ENCODE peak calls at places on chromosomes 13 and 19, in seven cellular contexts. V is RWPE1; A is Calu3; Z is CD8-positive, alpha-beta T cell; R is fibroblast of mammary gland; E is WERI-Rb-1; U is HFFc6. G is an unnamed sample.

GRCh38 chr19:51439021-51439465 is 19.2 kb downstream of the SIGLEC8 start:
- DNase-seq in Z (no peak), E (peak), R (peak), A (peak), U (peak), V (peak), G (no peak)

GRCh38 chr13:35475131-35475959 is 1.1 kb downstream of the MAB21L1 start:
- DNase-seq in U (peak), R (peak), A (no peak), V (no peak), Z (no peak), E (peak), G (peak)

GRCh38 chr13:20019033-20019432 is 60.5 kb downstream of the ZMYM2 start:
- DNase-seq in A (no peak), E (no peak), R (no peak), Z (no peak), V (no peak), U (no peak), G (no peak)

GRCh38 chr13:36031490-36031889 is 99.7 kb downstream of the DCLK1 start:
- DNase-seq in U (no peak), V (no peak), A (no peak), E (no peak), Z (no peak), R (peak), G (no peak)

GRCh38 chr19:34502582-34503545 is 21.3 kb downstream of the WTIP start:
- DNase-seq in R (peak), U (no peak), V (no peak), E (no peak), A (no peak), Z (no peak), G (no peak)

GRCh38 chr13:31588923-31589322 is 150.4 kb upstream of the RXFP2 start:
- DNase-seq in E (peak), R (no peak), A (no peak), V (no peak), U (no peak), Z (no peak), G (no peak)

GRCh38 chr13:37747071-37747612 is 122.4 kb downstream of the TRPC4 start:
- DNase-seq in R (peak), Z (no peak), E (no peak), V (peak), U (peak), A (peak), G (no peak)

GRCh38 chr13:112248406-112248760 is 127.8 kb upstream of the SPACA7 start:
- DNase-seq in Z (no peak), A (no peak), E (no peak), V (no peak), R (no peak), U (no peak), G (no peak)

GRCh38 chr19:54310543-54310942 is 2.4 kb downstream of the LILRA5 start:
- DNase-seq in R (no peak), Z (no peak), V (no peak), A (no peak), U (no peak), E (no peak), G (no peak)

GRCh38 chr13:27170521-27171243 is 929 bp downstream of the USP12 start:
- DNase-seq in Z (peak), E (peak), R (no peak), V (peak), U (peak), A (no peak), G (peak)

GRCh38 chr19:40603071-40603718 is 2.0 kb downstream of the LTBP4 start:
- DNase-seq in V (no peak), U (peak), R (no peak), Z (no peak), E (peak), A (no peak), G (no peak)

GRCh38 chr19:38359242-38360021 is 14.9 kb upstream of the PSMD8 start:
- DNase-seq in E (no peak), V (no peak), Z (no peak), U (no peak), R (no peak), A (no peak), G (no peak)

GRCh38 chr19:16330811-16331690 is 6.4 kb downstream of the KLF2 start:
- DNase-seq in R (no peak), Z (peak), E (no peak), A (no peak), V (no peak), U (no peak), G (peak)

GRCh38 chr13:94329277-94329676 is 150.2 kb downstream of the DCT start:
- DNase-seq in R (peak), U (no peak), Z (no peak), E (no peak), A (no peak), V (no peak), G (no peak)

GRCh38 chr19:7528522-7529245 is 6.3 kb downstream of the MCOLN1 start:
- DNase-seq in A (no peak), E (no peak), Z (no peak), V (no peak), U (no peak), R (no peak), G (no peak)

GRCh38 chr19:16380314-16380695 is 55.7 kb downstream of the KLF2 start:
- DNase-seq in A (no peak), V (no peak), E (no peak), R (no peak), U (no peak), Z (no peak), G (no peak)

GRCh38 chr13:101838305-101838835 is 385.9 kb downstream of the ITGBL1 start:
- DNase-seq in V (no peak), R (peak), Z (no peak), A (no peak), U (peak), E (no peak), G (no peak)

GRCh38 chr13:46386996-46387851 is at the start of gene RUBCNL:
- DNase-seq in U (no peak), A (peak), R (peak), E (peak), V (peak), Z (no peak), G (no peak)

GRCh38 chr19:10961763-10962536 is 1.1 kb downstream of the SMARCA4 start:
- DNase-seq in U (no peak), E (no peak), Z (no peak), R (no peak), A (no peak), V (no peak), G (no peak)

GRCh38 chr19:16825312-16826168 is 3.7 kb upstream of the SIN3B start:
- DNase-seq in E (peak), R (peak), Z (no peak), A (peak), U (peak), V (no peak), G (no peak)

GRCh38 chr13:101217086-101217485 is 199.2 kb downstream of the NALCN start:
- DNase-seq in R (no peak), V (no peak), Z (no peak), A (no peak), U (no peak), E (no peak), G (no peak)

GRCh38 chr19:13996928-13997636 is 9.0 kb downstream of the RFX1 start:
- DNase-seq in A (no peak), R (no peak), Z (no peak), V (no peak), E (no peak), U (no peak), G (no peak)

GRCh38 chr13:40780822-40781401 is 8.5 kb upstream of the SLC25A15 start:
- DNase-seq in R (no peak), Z (no peak), E (no peak), A (no peak), U (no peak), V (no peak), G (no peak)

GRCh38 chr19:35828694-35829301 is 16.2 kb upstream of the PRODH2 start:
- DNase-seq in Z (peak), V (peak), R (peak), A (peak), U (peak), E (no peak), G (peak)

GRCh38 chr19:20247016-20247683 is 80.1 kb downstream of the ZNF486 start:
- DNase-seq in A (no peak), R (peak), Z (peak), E (peak), V (no peak), U (no peak), G (no peak)
- TF ChIP-seq CTCF in A (no peak), R (no peak), Z (peak), E (peak), V (peak), U (peak), G (no peak)

GRCh38 chr19:42412223-42412622 is 15.0 kb downstream of the LIPE start:
- DNase-seq in V (no peak), R (no peak), Z (no peak), E (peak), U (peak), A (peak), G (no peak)

GRCh38 chr19:42411581-42412178 is 15.5 kb downstream of the LIPE start:
- DNase-seq in U (no peak), E (no peak), R (no peak), A (no peak), V (no peak), Z (no peak), G (no peak)

GRCh38 chr19:42409477-42409876 is 17.7 kb downstream of the LIPE start:
- DNase-seq in E (no peak), U (no peak), Z (no peak), A (peak), V (no peak), R (no peak), G (no peak)

GRCh38 chr19:42410371-42410770 is 16.8 kb downstream of the LIPE start:
- DNase-seq in U (no peak), A (no peak), V (no peak), R (no peak), E (no peak), Z (no peak), G (no peak)

GRCh38 chr19:42412661-42413076 is 14.5 kb downstream of the LIPE start:
- DNase-seq in E (no peak), A (no peak), V (no peak), U (no peak), Z (no peak), R (no peak), G (no peak)
- TF ChIP-seq CTCF in E (no peak), A (no peak), V (no peak), U (no peak), Z (no peak), R (no peak), G (no peak)

GRCh38 chr19:47797996-47798903 is 6.1 kb downstream of the TPRX1 start:
- DNase-seq in Z (no peak), V (no peak), U (no peak), R (no peak), E (peak), A (no peak), G (no peak)

GRCh38 chr19:47796785-47797184 is 7.6 kb downstream of the TPRX1 start:
- DNase-seq in E (no peak), V (no peak), A (no peak), U (no peak), Z (no peak), R (no peak), G (no peak)

GRCh38 chr19:47790398-47790814 is 11.9 kb downstream of the SELENOW start:
- DNase-seq in R (peak), V (peak), A (peak), U (no peak), E (peak), Z (peak), G (peak)

GRCh38 chr19:47792616-47793015 is 11.7 kb downstream of the TPRX1 start:
- DNase-seq in V (no peak), Z (no peak), R (no peak), A (no peak), E (no peak), U (no peak), G (no peak)

DNA sequence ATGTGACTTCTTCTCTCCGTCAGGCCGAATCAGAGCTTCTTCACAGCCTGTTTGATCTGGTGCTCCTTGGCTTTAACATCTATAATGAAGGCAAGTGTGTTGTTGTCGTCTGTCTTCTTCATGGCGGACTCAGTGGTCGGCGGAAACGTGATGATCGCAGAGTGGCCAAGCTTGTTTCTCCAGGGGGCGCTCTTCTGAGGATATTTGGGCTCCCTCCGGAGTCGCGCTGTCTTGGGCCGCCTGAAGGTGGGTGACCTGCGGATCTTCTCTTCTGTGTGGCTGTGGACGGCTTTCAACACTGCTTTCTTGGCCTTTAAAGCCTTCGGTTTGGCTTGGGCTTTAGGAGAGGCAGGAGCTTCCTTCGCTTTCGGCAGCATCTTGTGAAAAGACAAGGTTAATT is 9.8 kb downstream of the TPRX1 start:
- DNase-seq in R (no peak), V (no peak), U (no peak), E (no peak), Z (no peak), A (no peak), G (no peak)
- TF ChIP-seq CTCF in R (no peak), V (no peak), U (peak), E (peak), Z (no peak), A (no peak), G (no peak)

GRCh38 chr13:28680541-28680940 is 21.6 kb downstream of the POMP start:
- DNase-seq in Z (no peak), E (no peak), U (no peak), R (no peak), A (no peak), V (no peak), G (no peak)

GRCh38 chr13:28685892-28686291 is 27.0 kb downstream of the POMP start:
- DNase-seq in Z (no peak), A (no peak), U (no peak), E (no peak), V (no peak), R (no peak), G (no peak)

GRCh38 chr13:28679628-28680027 is 20.7 kb downstream of the POMP start:
- DNase-seq in V (no peak), E (no peak), Z (no peak), U (no peak), R (peak), A (no peak), G (no peak)

GRCh38 chr13:28685114-28685513 is 26.2 kb downstream of the POMP start:
- DNase-seq in E (no peak), R (no peak), A (no peak), U (no peak), V (no peak), Z (no peak), G (no peak)

DNA sequence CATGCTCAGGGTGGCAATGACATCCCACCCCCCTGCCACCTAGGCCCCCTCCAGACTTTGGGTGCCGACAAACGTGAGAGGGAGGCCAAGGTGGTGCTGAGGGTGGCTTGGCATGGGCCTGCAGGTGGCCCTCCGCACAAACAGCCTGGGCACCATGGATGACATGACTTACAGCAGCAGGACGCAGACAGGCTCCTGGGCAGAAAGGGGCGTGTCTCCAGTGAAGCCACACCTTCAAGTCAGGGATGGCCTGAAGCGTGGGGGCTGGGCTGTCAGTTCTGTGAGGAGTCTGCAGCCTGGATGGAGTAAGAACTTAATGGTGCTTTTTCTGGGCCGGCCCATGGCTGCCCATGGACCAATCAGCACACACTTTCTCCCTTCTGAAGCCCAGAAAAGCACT is 25.3 kb downstream of the POMP start:
- DNase-seq in A (no peak), U (no peak), R (no peak), E (no peak), Z (no peak), V (no peak), G (no peak)
- TF ChIP-seq CTCF in A (no peak), U (no peak), R (no peak), E (no peak), Z (no peak), V (no peak), G (no peak)

GRCh38 chr13:106143392-106143791 is 392.1 kb downstream of the EFNB2 start:
- DNase-seq in Z (no peak), E (no peak), V (no peak), R (peak), A (no peak), U (no peak), G (no peak)

GRCh38 chr13:106139942-106140341 is 395.5 kb downstream of the EFNB2 start:
- DNase-seq in U (no peak), A (no peak), Z (no peak), E (no peak), R (no peak), V (no peak), G (no peak)

GRCh38 chr13:106140476-106140875 is 395.0 kb downstream of the EFNB2 start:
- DNase-seq in R (peak), E (no peak), Z (no peak), V (no peak), A (no peak), U (no peak), G (no peak)

GRCh38 chr13:106139407-106139806 is 396.1 kb downstream of the EFNB2 start:
- DNase-seq in V (peak), U (no peak), Z (no peak), R (peak), E (no peak), A (no peak), G (no peak)

DNA sequence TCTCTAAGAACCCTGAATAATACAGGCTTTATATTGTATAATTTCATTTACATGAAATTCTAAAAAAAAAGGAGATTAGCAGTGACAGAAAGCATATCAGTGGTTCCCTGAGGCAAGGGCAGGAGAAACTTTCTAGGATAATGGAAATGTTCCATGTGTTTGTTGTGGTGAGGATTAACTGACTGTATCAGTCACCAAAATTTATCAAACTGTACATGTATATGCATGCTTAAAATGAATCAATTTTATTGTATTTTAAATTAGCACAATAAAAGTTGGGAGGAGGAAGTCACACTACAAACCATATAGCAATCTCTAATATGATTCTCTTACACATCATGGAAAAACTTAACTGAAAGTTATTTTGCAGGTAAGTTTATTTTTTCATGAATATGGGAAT is 396.8 kb downstream of the EFNB2 start:
- DNase-seq in R (no peak), E (no peak), V (no peak), U (no peak), Z (no peak), A (no peak), G (no peak)
- TF ChIP-seq CTCF in R (no peak), E (no peak), V (no peak), U (no peak), Z (no peak), A (no peak), G (no peak)

DNA sequence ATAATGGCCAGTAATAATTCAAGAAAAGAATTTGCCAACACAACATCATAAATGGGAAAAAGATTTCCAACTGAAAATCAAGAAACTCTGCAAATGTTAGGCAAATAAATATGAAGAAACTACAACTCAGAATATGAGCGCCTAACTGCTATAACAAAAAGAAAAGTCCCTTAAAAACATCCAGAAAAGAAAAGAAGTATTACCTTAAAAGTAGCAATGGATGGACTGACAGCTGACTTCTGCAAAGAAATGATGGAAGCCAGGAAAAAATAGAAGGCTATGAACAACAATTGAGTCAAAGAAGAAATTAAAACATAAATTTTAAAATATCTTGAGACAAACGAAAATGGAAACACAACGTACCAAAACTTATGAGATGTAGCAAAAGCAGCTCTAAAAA is 482.3 kb upstream of the ZNF507 start:
- DNase-seq in V (no peak), E (no peak), R (no peak), Z (no peak), U (no peak), A (no peak), G (no peak)
- TF ChIP-seq CTCF in V (no peak), E (no peak), R (no peak), Z (no peak), U (no peak), A (no peak), G (no peak)

GRCh38 chr19:46021531-46022041 is 1.3 kb downstream of the PGLYRP1 start:
- DNase-seq in Z (no peak), R (no peak), V (no peak), U (no peak), E (peak), A (no peak), G (no peak)

GRCh38 chr19:46023311-46023779 is 492 bp upstream of the PGLYRP1 start:
- DNase-seq in U (no peak), A (no peak), E (no peak), V (no peak), Z (no peak), R (no peak), G (no peak)

GRCh38 chr19:46022061-46022430 is 807 bp downstream of the PGLYRP1 start:
- DNase-seq in U (no peak), A (no peak), Z (no peak), V (no peak), R (no peak), E (no peak), G (no peak)

GRCh38 chr19:46022431-46023310 is at the start of gene PGLYRP1:
- DNase-seq in U (no peak), Z (no peak), A (no peak), R (no peak), E (no peak), V (no peak), G (no peak)

GRCh38 chr19:46025825-46026224 is 3.0 kb upstream of the PGLYRP1 start:
- DNase-seq in R (no peak), Z (no peak), V (no peak), A (no peak), E (no peak), U (no peak), G (no peak)
- TF ChIP-seq CTCF in R (no peak), Z (no peak), V (no peak), A (no peak), E (no peak), U (no peak), G (no peak)

GRCh38 chr13:75685239-75685697 is 49.1 kb downstream of the LMO7 start:
- DNase-seq in V (no peak), R (peak), E (no peak), A (no peak), U (peak), Z (no peak), G (no peak)
- TF ChIP-seq CTCF in V (no peak), R (peak), E (no peak), A (no peak), U (peak), Z (no peak), G (no peak)

GRCh38 chr13:114017966-114018365 is 44.1 kb upstream of the C13orf46 start:
- DNase-seq in E (no peak), R (no peak), V (no peak), U (no peak), Z (no peak), A (no peak), G (no peak)

GRCh38 chr13:114018461-114019055 is 44.7 kb upstream of the C13orf46 start:
- DNase-seq in R (no peak), A (no peak), E (no peak), V (no peak), Z (no peak), U (no peak), G (no peak)

GRCh38 chr13:114015608-114016295 is 41.9 kb upstream of the C13orf46 start:
- DNase-seq in Z (no peak), U (peak), R (peak), V (peak), A (no peak), E (no peak), G (no peak)

GRCh38 chr13:114016321-114017027 is 42.6 kb upstream of the C13orf46 start:
- DNase-seq in R (no peak), V (no peak), U (no peak), A (no peak), E (no peak), Z (no peak), G (no peak)

GRCh38 chr13:114017028-114017630 is 43.3 kb upstream of the C13orf46 start:
- DNase-seq in V (no peak), A (no peak), E (peak), Z (no peak), U (no peak), R (peak), G (no peak)
- TF ChIP-seq CTCF in V (no peak), A (no peak), E (peak), Z (no peak), U (peak), R (peak), G (no peak)